ENCODE peak calls at places on chromosomes 7 and 10, in six cellular contexts. V is cardiac fibroblast, T is NCI-H1092, M is GM03348, O is WTC11, N is EH. G is an unnamed sample.

GRCh38 chr10:124359336-124359832 is 59.3 kb downstream of the OAT start:
- DNase-seq in V (peak; percentile 36), T (no peak), M (no peak), O (no peak), N (peak; percentile 41), G (no peak)

GRCh38 chr7:17557305-17557704 is 258.9 kb downstream of the AHR start:
- DNase-seq in V (peak; percentile 36), T (no peak), M (peak; percentile 11), O (no peak), N (no peak), G (no peak)

GRCh38 chr10:102646610-102647432 is 2.5 kb downstream of the TRIM8 start:
- DNase-seq in V (peak; percentile 43), T (no peak), M (peak; percentile 50), O (no peak), N (no peak), G (no peak)

GRCh38 chr10:114697061-114697598 is 39.1 kb upstream of the ABLIM1 start:
- DNase-seq in V (peak; percentile 18), T (no peak), M (no peak), O (no peak), N (peak; percentile 87), G (peak; percentile 53)

GRCh38 chr10:19332304-19332703 is 283.7 kb downstream of the MALRD1 start:
- DNase-seq in V (peak; percentile 19), T (no peak), M (no peak), O (no peak), N (no peak), G (no peak)

GRCh38 chr7:155974186-155974897 is 162.1 kb upstream of the SHH start:
- DNase-seq in V (no peak), T (no peak), M (no peak), O (no peak), N (no peak), G (no peak)

GRCh38 chr10:124530215-124530665 is 68.6 kb downstream of the LHPP start:
- DNase-seq in V (peak; percentile 80), T (peak; percentile 35), M (peak; percentile 97), O (peak; percentile 92), N (peak; percentile 78), G (peak; percentile 78)

GRCh38 chr7:41698114-41698513 is 4.8 kb downstream of the INHBA start:
- DNase-seq in V (no peak), T (no peak), M (no peak), O (no peak), N (no peak), G (no peak)

GRCh38 chr7:15015545-15016314 is 113.2 kb upstream of the DGKB start:
- DNase-seq in V (peak; percentile 86), T (peak; percentile 90), M (peak; percentile 64), O (peak; percentile 73), N (peak; percentile 57), G (peak; percentile 91)

GRCh38 chr7:149598721-149599308 is 101.2 kb upstream of the ZNF746 start:
- DNase-seq in V (peak; percentile 52), T (no peak), M (peak; percentile 55), O (peak; percentile 55), N (peak; percentile 41), G (peak; percentile 31)

GRCh38 chr7:150845471-150845870 is 6.8 kb upstream of the AOC1 start:
- DNase-seq in V (no peak), T (no peak), M (no peak), O (no peak), N (no peak), G (no peak)

GRCh38 chr10:17693009-17693408 is 49.1 kb downstream of the STAM start:
- DNase-seq in V (no peak), T (no peak), M (no peak), O (no peak), N (no peak), G (no peak)

G was measured in H4.